ENCODE peak calls at places on chromosomes 2 and 18, in four cellular contexts. I is NCI-H748 treated with DMSO at 0.1 percent for 48 hours, T is ACHN, H is AG10803. C is an unnamed sample.

GRCh38 chr2:42925742-42926437 is 133.5 kb upstream of the HAAO start:
- DNase-seq in I (peak; percentile 38), T (no peak), H (peak; percentile 66), C (no peak)

GRCh38 chr2:391658-392170 is 103.8 kb upstream of the ALKAL2 start:
- DNase-seq in H (no peak), I (no peak), T (no peak), C (no peak)

GRCh38 chr2:208250401-208250800 is 4.5 kb downstream of the IDH1 start:
- DNase-seq in I (no peak), T (no peak), H (peak; percentile 54), C (no peak)

GRCh38 chr2:70946832-70947442 is 11.2 kb downstream of the ATP6V1B1 start:
- DNase-seq in I (peak; percentile 42), T (peak; percentile 73), H (peak; percentile 52), C (peak; percentile 47)

GRCh38 chr2:33215983-33216382 is 260.5 kb upstream of the RASGRP3 start:
- DNase-seq in H (no peak), I (no peak), T (no peak), C (no peak)

GRCh38 chr18:26637324-26637723 is 89.0 kb upstream of the KCTD1 start:
- DNase-seq in H (no peak), T (no peak), I (no peak), C (no peak)

GRCh38 chr2:180656455-180656847 is 324.0 kb upstream of the UBE2E3 start:
- DNase-seq in T (peak; percentile 85), I (no peak), H (peak; percentile 59), C (no peak)

GRCh38 chr2:95721726-95722125 is 129.9 kb downstream of the TRIM43 start:
- DNase-seq in I (no peak), H (no peak), T (no peak), C (no peak)

GRCh38 chr2:71545572-71546274 is 92.4 kb downstream of the DYSF start:
- DNase-seq in I (peak; percentile 58), T (peak; percentile 62), H (peak; percentile 66), C (peak; percentile 52)

GRCh38 chr2:241565413-241565812 is 6.9 kb downstream of the BOK start:
- DNase-seq in H (no peak), I (no peak), T (no peak), C (no peak)

GRCh38 chr2:171327043-171327496 is 106.7 kb downstream of the METTL8 start:
- DNase-seq in I (no peak), T (no peak), H (no peak), C (no peak)

GRCh38 chr2:236321430-236321829 is 57.2 kb upstream of the ASB18 start:
- DNase-seq in I (no peak), H (no peak), T (no peak), C (no peak)

GRCh38 chr2:177873915-177874314 is 198.7 kb downstream of the PDE11A start:
- DNase-seq in T (no peak), H (no peak), I (no peak), C (no peak)

GRCh38 chr2:231604101-231604684 is 11.5 kb downstream of the TEX44 start:
- DNase-seq in T (no peak), I (no peak), H (no peak), C (no peak)

GRCh38 chr2:11354363-11355154 is 10.1 kb upstream of the ROCK2 start:
- DNase-seq in T (no peak), H (no peak), I (no peak), C (no peak)

GRCh38 chr18:44681039-44681595 is 429 bp downstream of the SETBP1 start:
- DNase-seq in T (no peak), H (no peak), I (peak; percentile 44), C (no peak)

GRCh38 chr2:59383473-59383872 is 1142.3 kb upstream of the FANCL start:
- DNase-seq in T (no peak), H (no peak), I (peak; percentile 90), C (no peak)

GRCh38 chr2:134451347-134451630 is 197.4 kb downstream of the MGAT5 start:
- DNase-seq in I (no peak), T (no peak), H (no peak), C (no peak)

GRCh38 chr2:162244559-162245031 is 1.4 kb upstream of the FAP start:
- DNase-seq in H (peak; percentile 96), I (no peak), T (peak; percentile 69), C (no peak)

GRCh38 chr2:234686088-234686890 is 189.4 kb upstream of the ARL4C start:
- DNase-seq in I (no peak), T (peak; percentile 68), H (peak; percentile 67), C (no peak)

GRCh38 chr18:43161528-43161927 is 46.0 kb upstream of the RIT2 start:
- DNase-seq in T (no peak), H (peak; percentile 16), I (no peak), C (no peak)

GRCh38 chr18:74898965-74899364 is 301.3 kb downstream of the ZNF407 start:
- DNase-seq in I (peak; percentile 79), H (peak; percentile 19), T (peak; percentile 76), C (peak; percentile 46)

GRCh38 chr2:151947524-151948165 is 119.4 kb upstream of the ARL5A start:
- DNase-seq in T (peak; percentile 61), I (no peak), H (no peak), C (no peak)

C was measured in SHP77.